ENCODE peak calls at places on chromosome 16, in four cellular contexts. C, F, X and K are unnamed samples.

GRCh38 chr16:87395181-87395842 is 3.2 kb downstream of the MAP1LC3B start:
- DNase-seq in C (no peak), X (no peak), F (no peak), K (no peak)

GRCh38 chr16:88893127-88893968 is 26.9 kb upstream of the PABPN1L start:
- DNase-seq in F (no peak), X (no peak), C (no peak), K (no peak)

GRCh38 chr16:5944971-5945370 is 847.4 kb upstream of the EEF2KMT start:
- DNase-seq in C (no peak), F (no peak), X (no peak), K (no peak)

GRCh38 chr16:77599793-77600415 is 122.4 kb upstream of the NUDT7 start:
- DNase-seq in X (peak), F (peak), C (no peak), K (peak)

GRCh38 chr16:85513649-85514048 is 99.5 kb upstream of the GSE1 start:
- DNase-seq in C (no peak), X (no peak), F (no peak), K (no peak)

GRCh38 chr16:50259334-50260205 is 6.8 kb upstream of the ADCY7 start:
- DNase-seq in C (no peak), F (no peak), X (peak), K (peak)

GRCh38 chr16:85514601-85515318 is 98.4 kb upstream of the GSE1 start:
- DNase-seq in X (no peak), F (peak), C (peak), K (no peak)

GRCh38 chr16:67269766-67270165 is 9.6 kb upstream of the PLEKHG4 start:
- DNase-seq in X (no peak), F (peak), C (no peak), K (no peak)

GRCh38 chr16:87165885-87166284 is 151.3 kb downstream of the C16orf95 start:
- DNase-seq in C (no peak), F (no peak), X (no peak), K (no peak)

GRCh38 chr16:49755291-49755611 is 100.7 kb downstream of the ZNF423 start:
- DNase-seq in X (no peak), C (peak), F (peak), K (no peak)

GRCh38 chr16:86789621-86790051 is 211.3 kb downstream of the FOXL1 start:
- DNase-seq in F (no peak), X (no peak), C (no peak), K (peak)

GRCh38 chr16:55120408-55120807 is 189.7 kb downstream of the IRX5 start:
- DNase-seq in C (peak), F (peak), X (no peak), K (no peak)

GRCh38 chr16:66510711-66511614 is 39.0 kb downstream of the TK2 start:
- DNase-seq in X (no peak), F (peak), C (no peak), K (no peak)

GRCh38 chr16:4673387-4674046 is 19.8 kb upstream of the NUDT16L1 start:
- DNase-seq in C (no peak), F (no peak), X (no peak), K (no peak)

GRCh38 chr16:10081201-10081940 is 100.9 kb downstream of the GRIN2A start:
- DNase-seq in X (no peak), F (peak), C (no peak), K (no peak)

GRCh38 chr16:80739523-80739922 is 64.9 kb downstream of the CDYL2 start:
- DNase-seq in X (no peak), F (peak), C (no peak), K (no peak)

DNA sequence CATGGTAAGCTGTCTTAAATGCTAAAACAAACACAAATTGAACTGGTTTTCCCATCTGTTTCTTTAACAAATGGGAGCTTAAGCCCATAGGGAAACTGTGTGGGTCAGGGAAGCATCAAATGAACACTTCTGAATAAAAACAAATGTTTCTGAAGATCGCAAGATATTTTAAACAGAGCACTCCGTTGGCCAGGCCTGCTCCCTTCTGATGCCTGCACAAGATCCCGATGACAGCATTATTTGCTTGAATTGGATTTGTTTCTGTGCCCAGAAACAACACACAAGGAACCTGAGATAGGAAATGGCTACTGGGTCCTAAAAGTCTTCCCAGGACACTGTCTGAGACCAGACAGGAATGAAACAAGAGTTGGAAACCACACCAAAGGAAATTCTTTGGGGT is 425.8 kb upstream of the ZFHX3 start:
- DNase-seq in C (no peak), X (no peak), F (no peak), K (no peak)
- TF ChIP-seq CTCF in C (no peak), X (no peak), F (no peak), K (no peak)

GRCh38 chr16:2465653-2466415 is 5.3 kb upstream of the NTN3 start:
- DNase-seq in X (no peak), F (no peak), C (no peak), K (no peak)
- TF ChIP-seq CTCF in X (peak), F (no peak), C (no peak), K (peak)

GRCh38 chr16:72197556-72197955 is 25.6 kb upstream of the PMFBP1 start:
- DNase-seq in X (peak), C (no peak), F (no peak), K (no peak)

GRCh38 chr16:72191551-72191950 is 19.6 kb upstream of the PMFBP1 start:
- DNase-seq in F (no peak), X (no peak), C (no peak), K (no peak)

GRCh38 chr16:72198641-72199250 is 26.8 kb upstream of the PMFBP1 start:
- DNase-seq in F (no peak), C (no peak), X (no peak), K (no peak)

GRCh38 chr16:72198021-72198420 is 26.1 kb upstream of the PMFBP1 start:
- DNase-seq in X (peak), F (no peak), C (peak), K (peak)

DNA sequence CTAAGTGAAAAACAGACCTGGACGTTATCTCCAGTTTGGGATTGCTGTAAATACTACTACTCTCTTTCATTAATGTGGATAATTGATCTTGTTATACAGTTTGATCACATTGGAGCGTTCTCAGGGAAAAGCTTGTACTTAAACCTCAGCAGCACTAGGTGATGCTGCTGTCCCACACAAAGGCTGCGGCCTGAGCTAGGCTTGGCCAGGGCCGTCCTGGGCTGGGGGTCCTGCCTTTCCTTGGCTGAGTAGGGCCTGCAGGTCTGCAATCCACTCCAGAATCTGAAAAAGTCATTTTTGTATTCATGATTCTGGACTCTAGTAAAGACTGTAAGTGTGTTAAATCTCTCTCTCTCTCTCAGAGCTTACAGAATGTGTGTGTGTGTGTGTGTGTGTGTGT is 23.7 kb upstream of the PMFBP1 start:
- DNase-seq in C (no peak), X (peak), F (no peak), K (peak)
- TF ChIP-seq CTCF in C (no peak), X (no peak), F (no peak), K (peak)

GRCh38 chr16:89921699-89922476 is 1.3 kb upstream of the TUBB3 start:
- DNase-seq in F (peak), X (peak), C (peak), K (peak)
- TF ChIP-seq CTCF in F (no peak), X (no peak), C (no peak), K (no peak)

GRCh38 chr16:81900014-81900413 is 111.3 kb downstream of the SDR42E1 start:
- DNase-seq in C (no peak), F (no peak), X (no peak), K (no peak)
- TF ChIP-seq CTCF in C (no peak), F (no peak), X (no peak), K (no peak)

GRCh38 chr16:8621572-8622314 is at the start of gene METTL22:
- DNase-seq in X (peak), F (peak), C (peak), K (peak)
- TF ChIP-seq CTCF in X (no peak), F (no peak), C (no peak), K (no peak)

DNA sequence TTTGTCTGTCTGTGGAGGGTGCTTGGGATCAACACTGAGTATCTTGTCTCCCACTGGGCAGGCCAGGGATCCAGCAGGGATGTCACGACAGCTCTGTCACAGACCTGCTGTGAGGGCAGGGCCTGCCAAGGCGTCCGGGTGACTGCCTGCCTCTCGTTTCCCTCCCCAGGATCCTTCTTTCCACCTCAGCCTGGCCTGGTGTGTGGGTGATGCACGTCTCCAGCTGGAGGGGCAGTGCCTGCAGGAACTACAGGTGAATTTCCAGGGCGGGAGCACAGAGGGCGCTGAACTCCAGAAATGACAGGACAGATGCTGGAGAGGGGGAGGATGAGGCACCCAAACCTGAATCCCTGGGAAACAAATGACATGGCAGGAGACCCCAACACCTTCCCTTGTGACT is 6.8 kb upstream of the MMP15 start:
- DNase-seq in F (no peak), C (no peak), X (peak), K (no peak)
- TF ChIP-seq CTCF in F (no peak), C (no peak), X (peak), K (no peak)

DNA sequence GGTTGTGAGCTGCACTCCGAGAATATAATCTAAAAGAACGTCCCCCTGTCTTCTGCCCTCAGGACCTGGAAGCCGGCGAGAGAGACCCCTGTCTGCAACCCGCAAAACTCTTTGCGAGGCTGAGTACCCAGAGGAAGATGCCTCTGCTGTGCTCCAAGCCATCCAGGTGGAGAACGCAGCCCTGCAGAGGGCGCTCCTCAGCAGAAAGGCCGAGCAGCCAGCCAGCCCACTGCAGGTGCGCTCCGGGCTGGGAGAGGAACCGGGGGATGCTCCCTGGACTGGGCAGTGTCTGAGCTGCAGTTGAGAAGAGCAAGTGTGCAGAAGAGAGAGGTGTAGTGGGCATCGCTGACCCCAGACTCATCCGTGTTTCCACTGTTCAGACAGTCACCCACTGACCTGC is 148.3 kb downstream of the KATNIP start:
- DNase-seq in X (peak), F (no peak), C (no peak), K (peak)
- TF ChIP-seq CTCF in X (peak), F (no peak), C (peak), K (peak)

GRCh38 chr16:15950167-15950854 is 895 bp downstream of the ABCC1 start:
- DNase-seq in F (peak), X (peak), C (no peak), K (peak)

GRCh38 chr16:15947983-15948509 is 1.4 kb upstream of the ABCC1 start:
- DNase-seq in F (no peak), X (no peak), C (no peak), K (no peak)

GRCh38 chr16:15948532-15949209 is 745 bp upstream of the ABCC1 start:
- DNase-seq in X (no peak), F (no peak), C (no peak), K (no peak)

GRCh38 chr16:15950869-15951268 is 1.5 kb downstream of the ABCC1 start:
- DNase-seq in X (no peak), F (no peak), C (no peak), K (no peak)

DNA sequence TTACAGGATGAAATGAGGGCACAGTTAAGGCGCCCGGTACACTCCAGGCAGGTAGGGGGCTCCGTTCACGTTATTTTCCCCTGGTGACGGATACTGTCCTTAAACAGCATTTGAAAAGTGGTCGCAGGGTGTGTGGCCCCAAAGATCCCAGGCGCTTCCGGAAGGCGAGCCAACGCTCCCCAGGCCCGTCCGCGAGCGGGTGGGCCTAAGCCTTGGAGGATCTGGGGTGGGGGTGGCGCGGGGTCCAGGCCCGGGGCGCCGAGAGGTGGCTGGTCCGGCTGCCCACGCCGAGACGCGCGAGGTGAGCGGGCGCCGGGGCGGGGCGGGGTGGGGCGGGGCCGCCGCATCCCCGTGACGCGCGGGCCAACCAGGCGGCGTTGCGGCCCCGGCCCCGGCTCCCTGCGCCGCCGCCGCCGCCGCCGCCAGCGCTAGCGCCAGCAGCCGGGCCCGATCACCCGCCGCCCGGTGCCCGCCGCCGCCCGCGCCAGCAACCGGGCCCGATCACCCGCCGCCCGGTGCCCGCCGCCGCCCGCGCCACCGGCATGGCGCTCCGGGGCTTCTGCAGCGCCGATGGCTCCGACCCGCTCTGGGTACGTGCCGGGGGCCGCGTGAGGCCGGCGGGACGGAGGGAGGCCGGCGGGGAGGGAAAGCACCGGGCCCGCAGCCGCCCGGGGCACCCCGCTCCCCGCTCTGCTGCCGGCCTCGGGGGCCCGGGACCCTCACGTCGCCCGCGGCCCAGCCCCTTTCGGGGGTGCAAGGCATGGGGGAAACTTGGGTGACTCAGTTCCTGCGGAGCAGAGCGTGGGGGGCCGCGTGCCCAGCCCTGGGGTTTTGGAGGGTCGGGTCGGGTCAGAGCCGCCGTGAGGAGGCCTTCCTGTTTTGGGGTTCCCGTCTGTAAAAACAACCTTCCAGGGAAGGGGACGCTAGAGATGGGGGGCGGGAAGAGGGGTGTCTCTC is at the start of gene ABCC1:
- DNase-seq in F (no peak), X (peak), C (no peak), K (peak)
- TF ChIP-seq CTCF in F (no peak), X (no peak), C (no peak), K (no peak)